ENCODE peak calls at places on chromosome 12, in nine cellular contexts. One of them, this sample, is unnamed. For H3K36me3, the result is how much of the 10 kb centered on the place peaks cover.

GRCh38 chr12:122003646-122004611 is 17.8 kb upstream of the BCL7A start:
- DNase-seq in thoracic aorta: no peak
- DNase-seq in OCI-LY7: peak
- DNase-seq in left ventricle myocardium inferior: no peak
- DNase-seq in MM.1S: no peak
- DNase-seq in stomach: no peak
- DNase-seq in left lung: no peak
- DNase-seq in IMR-90: no peak
- DNase-seq in Peyer's patch: no peak
- DNase-seq in this sample: no peak

GRCh38 chr12:92503977-92504966 is 198.5 kb upstream of the PLEKHG7 start:
- DNase-seq in thoracic aorta: no peak
- DNase-seq in OCI-LY7: no peak
- DNase-seq in left ventricle myocardium inferior: peak
- DNase-seq in MM.1S: no peak
- DNase-seq in stomach: peak
- DNase-seq in left lung: peak
- DNase-seq in IMR-90: no peak
- DNase-seq in Peyer's patch: no peak
- DNase-seq in this sample: peak

GRCh38 chr12:100279612-100280244 is 12.8 kb downstream of the SCYL2 start:
- DNase-seq in thoracic aorta: no peak
- DNase-seq in OCI-LY7: no peak
- DNase-seq in left ventricle myocardium inferior: no peak
- DNase-seq in MM.1S: no peak
- DNase-seq in stomach: no peak
- DNase-seq in left lung: no peak
- DNase-seq in IMR-90: no peak
- DNase-seq in Peyer's patch: no peak
- DNase-seq in this sample: no peak

GRCh38 chr12:55742719-55743130 is at the start of gene GDF11:
- DNase-seq in thoracic aorta: no peak
- DNase-seq in OCI-LY7: peak
- DNase-seq in left ventricle myocardium inferior: peak
- DNase-seq in MM.1S: peak
- DNase-seq in stomach: peak
- DNase-seq in left lung: peak
- DNase-seq in IMR-90: peak
- DNase-seq in Peyer's patch: no peak
- DNase-seq in this sample: peak

GRCh38 chr12:20370841-20371240 is 2.5 kb downstream of the PDE3A start:
- DNase-seq in thoracic aorta: no peak
- DNase-seq in OCI-LY7: no peak
- DNase-seq in left ventricle myocardium inferior: no peak
- DNase-seq in MM.1S: no peak
- DNase-seq in stomach: no peak
- DNase-seq in left lung: no peak
- DNase-seq in IMR-90: no peak
- DNase-seq in Peyer's patch: no peak
- DNase-seq in this sample: no peak

GRCh38 chr12:132783917-132784531 is 22.4 kb upstream of the ANKLE2 start:
- DNase-seq in thoracic aorta: no peak
- DNase-seq in OCI-LY7: no peak
- DNase-seq in left ventricle myocardium inferior: peak
- DNase-seq in MM.1S: no peak
- DNase-seq in stomach: no peak
- DNase-seq in left lung: peak
- DNase-seq in IMR-90: no peak
- DNase-seq in Peyer's patch: no peak
- DNase-seq in this sample: no peak

GRCh38 chr12:42422785-42423184 is 96.8 kb downstream of the PPHLN1 start:
- DNase-seq in thoracic aorta: no peak
- DNase-seq in OCI-LY7: no peak
- DNase-seq in left ventricle myocardium inferior: no peak
- DNase-seq in MM.1S: no peak
- DNase-seq in stomach: no peak
- DNase-seq in left lung: no peak
- DNase-seq in IMR-90: no peak
- DNase-seq in Peyer's patch: no peak
- DNase-seq in this sample: no peak

GRCh38 chr12:62438098-62438692 is 28.4 kb upstream of the MON2 start:
- DNase-seq in thoracic aorta: no peak
- DNase-seq in OCI-LY7: peak
- DNase-seq in left ventricle myocardium inferior: no peak
- DNase-seq in MM.1S: peak
- DNase-seq in stomach: peak
- DNase-seq in left lung: no peak
- DNase-seq in IMR-90: peak
- DNase-seq in Peyer's patch: no peak
- DNase-seq in this sample: peak

GRCh38 chr12:15535287-15535895 is 213.1 kb downstream of the PTPRO start:
- DNase-seq in thoracic aorta: no peak
- DNase-seq in OCI-LY7: no peak
- DNase-seq in left ventricle myocardium inferior: no peak
- DNase-seq in MM.1S: no peak
- DNase-seq in stomach: no peak
- DNase-seq in left lung: no peak
- DNase-seq in IMR-90: no peak
- DNase-seq in Peyer's patch: no peak
- DNase-seq in this sample: no peak

GRCh38 chr12:15534870-15535269 is 212.6 kb downstream of the PTPRO start:
- DNase-seq in thoracic aorta: no peak
- DNase-seq in OCI-LY7: no peak
- DNase-seq in left ventricle myocardium inferior: no peak
- DNase-seq in MM.1S: no peak
- DNase-seq in stomach: no peak
- DNase-seq in left lung: no peak
- DNase-seq in IMR-90: peak
- DNase-seq in Peyer's patch: no peak
- DNase-seq in this sample: no peak

GRCh38 chr12:15536446-15536845 is 214.1 kb downstream of the PTPRO start:
- DNase-seq in thoracic aorta: no peak
- DNase-seq in OCI-LY7: no peak
- DNase-seq in left ventricle myocardium inferior: no peak
- DNase-seq in MM.1S: no peak
- DNase-seq in stomach: no peak
- DNase-seq in left lung: no peak
- DNase-seq in IMR-90: no peak
- DNase-seq in Peyer's patch: no peak
- DNase-seq in this sample: no peak

GRCh38 chr12:15532364-15532977 is 210.2 kb downstream of the PTPRO start:
- DNase-seq in thoracic aorta: no peak
- DNase-seq in OCI-LY7: peak
- DNase-seq in left ventricle myocardium inferior: no peak
- DNase-seq in MM.1S: peak
- DNase-seq in stomach: no peak
- DNase-seq in left lung: no peak
- DNase-seq in IMR-90: peak
- DNase-seq in Peyer's patch: no peak
- DNase-seq in this sample: no peak

DNA sequence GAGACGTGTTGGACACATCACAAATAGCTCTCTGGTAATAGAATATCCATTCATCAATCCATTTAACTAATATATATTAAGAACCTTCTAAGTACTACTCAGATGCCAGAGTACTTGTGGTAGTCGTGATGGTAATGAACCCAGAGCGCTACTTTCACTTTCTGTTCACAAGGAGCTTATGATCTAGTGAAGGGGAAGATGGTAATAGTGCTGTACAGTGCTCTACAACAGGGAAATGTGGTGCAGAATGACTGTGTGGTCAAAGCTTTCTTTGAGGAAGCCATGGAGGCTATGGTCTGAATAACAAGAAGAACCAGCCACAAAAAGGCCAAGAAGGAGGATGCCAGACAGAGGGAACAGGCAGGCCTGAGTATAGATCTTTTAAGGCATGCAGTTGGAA is 212.0 kb downstream of the PTPRO start:
- DNase-seq in thoracic aorta: no peak
- DNase-seq in OCI-LY7: peak
- DNase-seq in left ventricle myocardium inferior: no peak
- DNase-seq in MM.1S: peak
- DNase-seq in stomach: no peak
- DNase-seq in left lung: no peak
- DNase-seq in IMR-90: peak
- DNase-seq in Peyer's patch: no peak
- DNase-seq in this sample: no peak
- H3K4me3 ChIP-seq in thoracic aorta: peak
- H3K4me3 ChIP-seq in OCI-LY7: peak
- H3K4me3 ChIP-seq in left ventricle myocardium inferior: no peak
- H3K4me3 ChIP-seq in MM.1S: peak
- H3K4me3 ChIP-seq in stomach: no peak
- H3K4me3 ChIP-seq in left lung: no peak
- H3K4me3 ChIP-seq in IMR-90: peak
- H3K4me3 ChIP-seq in Peyer's patch: no peak
- H3K4me3 ChIP-seq in this sample: no peak

GRCh38 chr12:105166736-105167135 is 59.2 kb downstream of the WASHC4 start:
- DNase-seq in thoracic aorta: no peak
- DNase-seq in OCI-LY7: no peak
- DNase-seq in left ventricle myocardium inferior: no peak
- DNase-seq in MM.1S: no peak
- DNase-seq in stomach: no peak
- DNase-seq in left lung: no peak
- DNase-seq in IMR-90: peak
- DNase-seq in Peyer's patch: no peak
- DNase-seq in this sample: no peak

GRCh38 chr12:105168006-105168405 is 60.5 kb downstream of the WASHC4 start:
- DNase-seq in thoracic aorta: no peak
- DNase-seq in OCI-LY7: no peak
- DNase-seq in left ventricle myocardium inferior: no peak
- DNase-seq in MM.1S: no peak
- DNase-seq in stomach: no peak
- DNase-seq in left lung: no peak
- DNase-seq in IMR-90: no peak
- DNase-seq in Peyer's patch: no peak
- DNase-seq in this sample: no peak

GRCh38 chr12:105170139-105170538 is 62.6 kb downstream of the WASHC4 start:
- DNase-seq in thoracic aorta: no peak
- DNase-seq in OCI-LY7: no peak
- DNase-seq in left ventricle myocardium inferior: no peak
- DNase-seq in MM.1S: no peak
- DNase-seq in stomach: no peak
- DNase-seq in left lung: no peak
- DNase-seq in IMR-90: no peak
- DNase-seq in Peyer's patch: no peak
- DNase-seq in this sample: no peak

GRCh38 chr12:105164068-105164467 is 56.5 kb downstream of the WASHC4 start:
- DNase-seq in thoracic aorta: no peak
- DNase-seq in OCI-LY7: no peak
- DNase-seq in left ventricle myocardium inferior: no peak
- DNase-seq in MM.1S: no peak
- DNase-seq in stomach: no peak
- DNase-seq in left lung: no peak
- DNase-seq in IMR-90: no peak
- DNase-seq in Peyer's patch: no peak
- DNase-seq in this sample: no peak

GRCh38 chr12:105167346-105167745 is 59.8 kb downstream of the WASHC4 start:
- DNase-seq in thoracic aorta: no peak
- DNase-seq in OCI-LY7: no peak
- DNase-seq in left ventricle myocardium inferior: no peak
- DNase-seq in MM.1S: no peak
- DNase-seq in stomach: no peak
- DNase-seq in left lung: no peak
- DNase-seq in IMR-90: peak
- DNase-seq in Peyer's patch: no peak
- DNase-seq in this sample: no peak
- H3K36me3 ChIP-seq in thoracic aorta: under half
- H3K36me3 ChIP-seq in OCI-LY7: half or more
- H3K36me3 ChIP-seq in left ventricle myocardium inferior: half or more
- H3K36me3 ChIP-seq in MM.1S: under half
- H3K36me3 ChIP-seq in stomach: half or more
- H3K36me3 ChIP-seq in left lung: half or more
- H3K36me3 ChIP-seq in IMR-90: under half
- H3K36me3 ChIP-seq in Peyer's patch: under half
- H3K36me3 ChIP-seq in this sample: under half

DNA sequence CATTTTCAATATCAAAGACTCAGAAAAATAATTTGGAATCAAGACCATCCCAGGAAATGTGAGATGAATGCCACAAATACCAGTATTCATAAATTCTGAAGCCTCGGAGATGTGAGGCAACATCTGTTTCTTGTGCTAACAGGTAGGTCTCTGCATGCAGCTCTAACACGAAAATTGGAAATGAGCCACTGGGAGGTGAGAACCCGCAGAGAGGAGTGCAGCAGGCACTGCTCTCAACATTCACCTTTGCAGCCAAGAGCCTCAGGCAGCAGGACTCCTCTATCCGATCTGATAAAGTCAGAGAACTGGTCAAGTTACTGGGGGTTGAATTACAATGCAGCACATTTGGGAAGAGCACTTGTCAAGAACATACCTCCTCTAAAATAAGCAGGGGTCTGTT is 209.4 kb upstream of the KRR1 start:
- DNase-seq in thoracic aorta: no peak
- DNase-seq in OCI-LY7: no peak
- DNase-seq in left ventricle myocardium inferior: no peak
- DNase-seq in MM.1S: no peak
- DNase-seq in stomach: peak
- DNase-seq in left lung: no peak
- DNase-seq in IMR-90: no peak
- DNase-seq in Peyer's patch: no peak
- DNase-seq in this sample: peak
- H3K27ac ChIP-seq in thoracic aorta: no peak
- H3K27ac ChIP-seq in OCI-LY7: no peak
- H3K27ac ChIP-seq in left ventricle myocardium inferior: no peak
- H3K27ac ChIP-seq in MM.1S: no peak
- H3K27ac ChIP-seq in stomach: no peak
- H3K27ac ChIP-seq in left lung: no peak
- H3K27ac ChIP-seq in IMR-90: peak
- H3K27ac ChIP-seq in Peyer's patch: no peak
- H3K27ac ChIP-seq in this sample: no peak

GRCh38 chr12:101803978-101804377 is 26.8 kb downstream of the GNPTAB start:
- DNase-seq in thoracic aorta: no peak
- DNase-seq in OCI-LY7: no peak
- DNase-seq in left ventricle myocardium inferior: no peak
- DNase-seq in MM.1S: no peak
- DNase-seq in stomach: no peak
- DNase-seq in left lung: no peak
- DNase-seq in IMR-90: no peak
- DNase-seq in Peyer's patch: no peak
- DNase-seq in this sample: no peak

GRCh38 chr12:101804409-101804808 is 26.4 kb downstream of the GNPTAB start:
- DNase-seq in thoracic aorta: no peak
- DNase-seq in OCI-LY7: no peak
- DNase-seq in left ventricle myocardium inferior: no peak
- DNase-seq in MM.1S: no peak
- DNase-seq in stomach: no peak
- DNase-seq in left lung: no peak
- DNase-seq in IMR-90: no peak
- DNase-seq in Peyer's patch: no peak
- DNase-seq in this sample: no peak

GRCh38 chr12:101795786-101796185 is 35.0 kb downstream of the GNPTAB start:
- DNase-seq in thoracic aorta: no peak
- DNase-seq in OCI-LY7: no peak
- DNase-seq in left ventricle myocardium inferior: no peak
- DNase-seq in MM.1S: no peak
- DNase-seq in stomach: no peak
- DNase-seq in left lung: no peak
- DNase-seq in IMR-90: no peak
- DNase-seq in Peyer's patch: no peak
- DNase-seq in this sample: no peak

GRCh38 chr12:101802486-101802885 is 28.3 kb downstream of the GNPTAB start:
- DNase-seq in thoracic aorta: no peak
- DNase-seq in OCI-LY7: no peak
- DNase-seq in left ventricle myocardium inferior: no peak
- DNase-seq in MM.1S: no peak
- DNase-seq in stomach: no peak
- DNase-seq in left lung: no peak
- DNase-seq in IMR-90: no peak
- DNase-seq in Peyer's patch: no peak
- DNase-seq in this sample: no peak

GRCh38 chr12:101799774-101800173 is 31.0 kb downstream of the GNPTAB start:
- DNase-seq in thoracic aorta: no peak
- DNase-seq in OCI-LY7: no peak
- DNase-seq in left ventricle myocardium inferior: no peak
- DNase-seq in MM.1S: no peak
- DNase-seq in stomach: no peak
- DNase-seq in left lung: no peak
- DNase-seq in IMR-90: no peak
- DNase-seq in Peyer's patch: no peak
- DNase-seq in this sample: no peak
- H3K4me3 ChIP-seq in thoracic aorta: no peak
- H3K4me3 ChIP-seq in OCI-LY7: no peak
- H3K4me3 ChIP-seq in left ventricle myocardium inferior: no peak
- H3K4me3 ChIP-seq in MM.1S: no peak
- H3K4me3 ChIP-seq in stomach: no peak
- H3K4me3 ChIP-seq in left lung: no peak
- H3K4me3 ChIP-seq in IMR-90: no peak
- H3K4me3 ChIP-seq in Peyer's patch: no peak
- H3K4me3 ChIP-seq in this sample: no peak